ENCODE peak calls at places on chromosomes 1 and 21, in five cellular contexts. One of them, this sample, is unnamed.

GRCh38 chr1:116988248-116988647 is 13.3 kb upstream of the CD101 start:
- DNase-seq in IMR-90: no peak
- DNase-seq in A549: no peak
- DNase-seq in ovary: no peak
- DNase-seq in mesendoderm: no peak
- DNase-seq in this sample: no peak

GRCh38 chr1:88549536-88549935 is 134.5 kb upstream of the PKN2 start:
- DNase-seq in IMR-90: peak; percentile 3
- DNase-seq in A549: no peak
- DNase-seq in ovary: no peak
- DNase-seq in mesendoderm: peak; percentile 17
- DNase-seq in this sample: no peak

GRCh38 chr1:7281821-7282220 is 489.3 kb upstream of the VAMP3 start:
- DNase-seq in IMR-90: peak; percentile 95
- DNase-seq in A549: no peak
- DNase-seq in ovary: no peak
- DNase-seq in mesendoderm: no peak
- DNase-seq in this sample: no peak

GRCh38 chr1:157234705-157235273 is 96.6 kb upstream of the ETV3 start:
- DNase-seq in IMR-90: no peak
- DNase-seq in A549: no peak
- DNase-seq in ovary: no peak
- DNase-seq in mesendoderm: peak; percentile 82
- DNase-seq in this sample: no peak

GRCh38 chr1:167627865-167628641 is 2.0 kb upstream of the RCSD1 start:
- DNase-seq in IMR-90: no peak
- DNase-seq in A549: no peak
- DNase-seq in ovary: no peak
- DNase-seq in mesendoderm: peak; percentile 67
- DNase-seq in this sample: no peak

GRCh38 chr21:33026878-33027400 is 1.2 kb downstream of the OLIG2 start:
- DNase-seq in IMR-90: peak; percentile 12
- DNase-seq in A549: no peak
- DNase-seq in ovary: no peak
- DNase-seq in mesendoderm: no peak
- DNase-seq in this sample: no peak

GRCh38 chr1:42258218-42258617 is 76.8 kb downstream of the FOXJ3 start:
- DNase-seq in IMR-90: no peak
- DNase-seq in A549: no peak
- DNase-seq in ovary: no peak
- DNase-seq in mesendoderm: no peak
- DNase-seq in this sample: no peak

GRCh38 chr1:32204943-32205361 is 519 bp upstream of the IQCC start:
- DNase-seq in IMR-90: no peak
- DNase-seq in A549: no peak
- DNase-seq in ovary: no peak
- DNase-seq in mesendoderm: peak; percentile 16
- DNase-seq in this sample: no peak

GRCh38 chr1:94383966-94384408 is 34.2 kb upstream of the ABCD3 start:
- DNase-seq in IMR-90: peak; percentile 79
- DNase-seq in A549: peak; percentile 66
- DNase-seq in ovary: no peak
- DNase-seq in mesendoderm: peak; percentile 30
- DNase-seq in this sample: peak; percentile 98

GRCh38 chr1:159091547-159092397 is 15.2 kb upstream of the AIM2 start:
- DNase-seq in IMR-90: peak; percentile 86
- DNase-seq in A549: no peak
- DNase-seq in ovary: no peak
- DNase-seq in mesendoderm: no peak
- DNase-seq in this sample: no peak

GRCh38 chr1:244324176-244324883 is 127.4 kb downstream of the ADSS2 start:
- DNase-seq in IMR-90: no peak
- DNase-seq in A549: no peak
- DNase-seq in ovary: no peak
- DNase-seq in mesendoderm: no peak
- DNase-seq in this sample: no peak
- H3K4me3 ChIP-seq in IMR-90: no peak overlapping the region
- H3K4me3 ChIP-seq in A549: no peak overlapping the region
- H3K4me3 ChIP-seq in ovary: no peak overlapping the region
- H3K4me3 ChIP-seq in mesendoderm: no peak overlapping the region
- H3K4me3 ChIP-seq in this sample: no peak overlapping the region

GRCh38 chr1:70205437-70206118 is at the start of gene LRRC40:
- DNase-seq in IMR-90: peak; percentile 94
- DNase-seq in A549: peak; percentile 72
- DNase-seq in ovary: peak; percentile 94
- DNase-seq in mesendoderm: peak; percentile 98
- DNase-seq in this sample: peak; percentile 68

GRCh38 chr1:70205076-70205436 is 323 bp downstream of the LRRC40 start:
- DNase-seq in IMR-90: no peak
- DNase-seq in A549: no peak
- DNase-seq in ovary: no peak
- DNase-seq in mesendoderm: no peak
- DNase-seq in this sample: no peak

GRCh38 chr1:70202173-70202758 is 3.1 kb downstream of the LRRC40 start:
- DNase-seq in IMR-90: no peak
- DNase-seq in A549: no peak
- DNase-seq in ovary: no peak
- DNase-seq in mesendoderm: no peak
- DNase-seq in this sample: no peak

GRCh38 chr1:70204139-70204538 is 1.2 kb downstream of the LRRC40 start:
- DNase-seq in IMR-90: no peak
- DNase-seq in A549: no peak
- DNase-seq in ovary: no peak
- DNase-seq in mesendoderm: no peak
- DNase-seq in this sample: no peak

DNA sequence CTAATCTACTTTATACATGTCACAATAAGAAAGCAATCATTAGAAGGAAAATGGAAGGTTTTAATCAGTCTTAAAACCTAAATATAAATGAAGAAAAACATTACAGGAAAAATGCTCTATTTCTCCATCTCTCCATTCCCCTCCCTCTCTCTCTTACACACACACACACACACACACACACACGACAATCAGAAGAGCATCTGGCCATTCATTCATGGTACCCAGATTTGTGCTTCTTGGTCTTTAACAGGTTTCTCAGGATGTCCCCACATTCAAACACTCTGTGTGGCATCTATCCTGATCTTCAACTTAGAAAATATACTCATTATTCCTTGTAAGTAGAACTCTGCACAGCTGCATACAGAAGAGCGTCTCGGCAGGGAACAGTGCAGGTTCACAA is 801 bp downstream of the LRRC40 start:
- DNase-seq in IMR-90: peak; percentile 6
- DNase-seq in A549: no peak
- DNase-seq in ovary: no peak
- DNase-seq in mesendoderm: peak; percentile 11
- DNase-seq in this sample: no peak
- H3K4me3 ChIP-seq in IMR-90: peak overlapping the region; percentile 81
- H3K4me3 ChIP-seq in A549: peak overlapping the region; percentile 84
- H3K4me3 ChIP-seq in ovary: peak overlapping the region; percentile 88
- H3K4me3 ChIP-seq in mesendoderm: peak overlapping the region; percentile 79
- H3K4me3 ChIP-seq in this sample: peak overlapping the region; percentile 96

GRCh38 chr1:145886390-145886789 is 724 bp upstream of the ANKRD35 start:
- DNase-seq in IMR-90: no peak
- DNase-seq in A549: no peak
- DNase-seq in ovary: no peak
- DNase-seq in mesendoderm: no peak
- DNase-seq in this sample: no peak

GRCh38 chr1:145887631-145888030 is 2.0 kb upstream of the ANKRD35 start:
- DNase-seq in IMR-90: no peak
- DNase-seq in A549: no peak
- DNase-seq in ovary: no peak
- DNase-seq in mesendoderm: no peak
- DNase-seq in this sample: peak; percentile 76

GRCh38 chr1:145885738-145886287 is at the start of gene ANKRD35:
- DNase-seq in IMR-90: peak; percentile 34
- DNase-seq in A549: peak; percentile 98
- DNase-seq in ovary: peak; percentile 68
- DNase-seq in mesendoderm: peak; percentile 87
- DNase-seq in this sample: no peak

GRCh38 chr1:145884675-145885074 is 991 bp downstream of the ANKRD35 start:
- DNase-seq in IMR-90: peak; percentile 65
- DNase-seq in A549: no peak
- DNase-seq in ovary: no peak
- DNase-seq in mesendoderm: no peak
- DNase-seq in this sample: no peak

DNA sequence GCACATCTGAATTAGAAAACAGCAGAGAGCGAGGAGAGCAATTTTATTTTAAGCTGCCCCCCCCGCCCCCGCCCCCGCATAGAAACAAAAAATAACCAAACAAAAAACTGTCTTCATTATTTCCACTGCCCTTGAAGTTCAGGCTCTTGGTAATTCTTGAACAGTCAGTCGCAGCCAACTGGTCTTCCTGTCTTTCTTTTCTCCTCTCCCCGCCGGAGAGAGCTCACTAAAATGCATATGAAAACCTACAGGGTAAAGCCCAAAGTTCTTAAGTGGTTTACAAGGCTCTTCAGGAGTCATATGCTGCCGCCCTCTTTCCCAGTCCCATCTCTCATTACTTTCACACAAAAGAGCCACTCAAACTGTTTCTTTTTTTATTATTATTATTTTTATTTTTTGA is 1.1 kb upstream of the ANKRD35 start:
- DNase-seq in IMR-90: no peak
- DNase-seq in A549: no peak
- DNase-seq in ovary: no peak
- DNase-seq in mesendoderm: no peak
- DNase-seq in this sample: no peak
- H3K4me3 ChIP-seq in IMR-90: no peak overlapping the region
- H3K4me3 ChIP-seq in A549: no peak overlapping the region
- H3K4me3 ChIP-seq in ovary: no peak overlapping the region
- H3K4me3 ChIP-seq in mesendoderm: no peak overlapping the region
- H3K4me3 ChIP-seq in this sample: no peak overlapping the region

DNA sequence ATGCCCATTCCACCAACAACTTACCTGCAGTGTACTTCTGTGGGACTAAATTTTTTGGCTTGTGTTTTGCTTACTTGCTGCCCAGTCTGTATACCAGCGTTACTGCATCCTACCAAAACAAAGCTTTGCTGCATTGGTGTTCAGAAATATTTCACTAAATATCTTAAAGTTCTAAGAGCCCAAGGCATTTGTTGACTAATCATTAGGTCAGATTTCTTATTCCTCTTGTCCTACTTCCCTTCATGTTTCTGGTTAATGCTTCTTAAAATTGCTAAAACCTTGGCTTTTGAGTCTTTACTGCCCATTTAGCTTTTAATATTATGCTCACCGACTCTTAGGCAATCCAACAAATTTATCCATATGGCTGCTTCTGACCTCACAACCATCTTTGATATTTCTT is 161.8 kb downstream of the DPYD start:
- DNase-seq in IMR-90: peak; percentile 12
- DNase-seq in A549: no peak
- DNase-seq in ovary: no peak
- DNase-seq in mesendoderm: no peak
- DNase-seq in this sample: no peak
- H3K4me3 ChIP-seq in IMR-90: no peak overlapping the region
- H3K4me3 ChIP-seq in A549: no peak overlapping the region
- H3K4me3 ChIP-seq in ovary: no peak overlapping the region
- H3K4me3 ChIP-seq in mesendoderm: no peak overlapping the region
- H3K4me3 ChIP-seq in this sample: no peak overlapping the region